ENCODE peak calls at places on chromosomes 6 and 20, in ten cellular contexts. One of them, this sample, is unnamed.

GRCh38 chr6:166906376-166907044 is 49.8 kb downstream of the RNASET2 start:
- DNase-seq in fibroblast of mammary gland: no peak
- DNase-seq in spleen: peak; percentile 71
- DNase-seq in CD4-positive, alpha-beta T cell: no peak
- DNase-seq in dorsolateral prefrontal cortex: no peak
- DNase-seq in H1: no peak
- DNase-seq in esophagus muscularis mucosa: peak; percentile 66
- DNase-seq in tibial artery: no peak
- DNase-seq in coronary artery: no peak
- DNase-seq in left ventricle myocardium inferior: no peak
- DNase-seq in this sample: peak; percentile 76

GRCh38 chr6:82419859-82420258 is 56.2 kb downstream of the TPBG start:
- DNase-seq in fibroblast of mammary gland: peak; percentile 52
- DNase-seq in spleen: no peak
- DNase-seq in CD4-positive, alpha-beta T cell: no peak
- DNase-seq in dorsolateral prefrontal cortex: no peak
- DNase-seq in H1: no peak
- DNase-seq in esophagus muscularis mucosa: no peak
- DNase-seq in tibial artery: no peak
- DNase-seq in coronary artery: no peak
- DNase-seq in left ventricle myocardium inferior: no peak
- DNase-seq in this sample: no peak

GRCh38 chr6:35356391-35356790 is 14.0 kb downstream of the PPARD start:
- DNase-seq in fibroblast of mammary gland: no peak
- DNase-seq in spleen: no peak
- DNase-seq in CD4-positive, alpha-beta T cell: no peak
- DNase-seq in dorsolateral prefrontal cortex: no peak
- DNase-seq in H1: no peak
- DNase-seq in esophagus muscularis mucosa: no peak
- DNase-seq in tibial artery: no peak
- DNase-seq in coronary artery: no peak
- DNase-seq in left ventricle myocardium inferior: no peak
- DNase-seq in this sample: no peak

GRCh38 chr20:20712004-20712473 is 405 bp downstream of the RALGAPA2 start:
- DNase-seq in fibroblast of mammary gland: no peak
- DNase-seq in spleen: no peak
- DNase-seq in CD4-positive, alpha-beta T cell: no peak
- DNase-seq in dorsolateral prefrontal cortex: peak; percentile 34
- DNase-seq in H1: no peak
- DNase-seq in esophagus muscularis mucosa: no peak
- DNase-seq in tibial artery: no peak
- DNase-seq in coronary artery: peak; percentile 80
- DNase-seq in left ventricle myocardium inferior: no peak
- DNase-seq in this sample: no peak

GRCh38 chr20:31788578-31788977 is 30.6 kb upstream of the MYLK2 start:
- DNase-seq in fibroblast of mammary gland: peak; percentile 49
- DNase-seq in spleen: no peak
- DNase-seq in CD4-positive, alpha-beta T cell: no peak
- DNase-seq in dorsolateral prefrontal cortex: no peak
- DNase-seq in H1: no peak
- DNase-seq in esophagus muscularis mucosa: no peak
- DNase-seq in tibial artery: no peak
- DNase-seq in coronary artery: no peak
- DNase-seq in left ventricle myocardium inferior: no peak
- DNase-seq in this sample: no peak

GRCh38 chr6:156175971-156176421 is 601.2 kb upstream of the ARID1B start:
- DNase-seq in fibroblast of mammary gland: no peak
- DNase-seq in spleen: no peak
- DNase-seq in CD4-positive, alpha-beta T cell: no peak
- DNase-seq in dorsolateral prefrontal cortex: no peak
- DNase-seq in H1: peak; percentile 73
- DNase-seq in esophagus muscularis mucosa: no peak
- DNase-seq in tibial artery: no peak
- DNase-seq in coronary artery: no peak
- DNase-seq in left ventricle myocardium inferior: peak; percentile 42
- DNase-seq in this sample: no peak

GRCh38 chr20:41650221-41650948 is 32.2 kb upstream of the CHD6 start:
- DNase-seq in fibroblast of mammary gland: no peak
- DNase-seq in spleen: no peak
- DNase-seq in CD4-positive, alpha-beta T cell: no peak
- DNase-seq in dorsolateral prefrontal cortex: peak; percentile 17
- DNase-seq in H1: no peak
- DNase-seq in esophagus muscularis mucosa: no peak
- DNase-seq in tibial artery: no peak
- DNase-seq in coronary artery: no peak
- DNase-seq in left ventricle myocardium inferior: no peak
- DNase-seq in this sample: no peak

GRCh38 chr6:122833229-122833556 is 44.1 kb downstream of the SMPDL3A start:
- DNase-seq in fibroblast of mammary gland: no peak
- DNase-seq in spleen: no peak
- DNase-seq in CD4-positive, alpha-beta T cell: no peak
- DNase-seq in dorsolateral prefrontal cortex: no peak
- DNase-seq in H1: no peak
- DNase-seq in esophagus muscularis mucosa: no peak
- DNase-seq in tibial artery: no peak
- DNase-seq in coronary artery: no peak
- DNase-seq in left ventricle myocardium inferior: no peak
- DNase-seq in this sample: no peak

GRCh38 chr6:148747493-148748160 is 797 bp downstream of the UST start:
- DNase-seq in fibroblast of mammary gland: peak; percentile 20
- DNase-seq in spleen: peak; percentile 93
- DNase-seq in CD4-positive, alpha-beta T cell: peak; percentile 37
- DNase-seq in dorsolateral prefrontal cortex: no peak
- DNase-seq in H1: peak; percentile 33
- DNase-seq in esophagus muscularis mucosa: no peak
- DNase-seq in tibial artery: peak; percentile 78
- DNase-seq in coronary artery: no peak
- DNase-seq in left ventricle myocardium inferior: peak; percentile 36
- DNase-seq in this sample: peak; percentile 86

GRCh38 chr6:161327360-161327953 is 53.6 kb upstream of the AGPAT4 start:
- DNase-seq in fibroblast of mammary gland: peak; percentile 40
- DNase-seq in spleen: no peak
- DNase-seq in CD4-positive, alpha-beta T cell: no peak
- DNase-seq in dorsolateral prefrontal cortex: no peak
- DNase-seq in H1: no peak
- DNase-seq in esophagus muscularis mucosa: peak; percentile 50
- DNase-seq in tibial artery: no peak
- DNase-seq in coronary artery: no peak
- DNase-seq in left ventricle myocardium inferior: no peak
- DNase-seq in this sample: no peak

GRCh38 chr6:6686748-6687601 is 98.5 kb downstream of the LY86 start:
- DNase-seq in fibroblast of mammary gland: peak; percentile 40
- DNase-seq in spleen: peak; percentile 96
- DNase-seq in CD4-positive, alpha-beta T cell: peak; percentile 46
- DNase-seq in dorsolateral prefrontal cortex: peak; percentile 80
- DNase-seq in H1: peak; percentile 94
- DNase-seq in esophagus muscularis mucosa: no peak
- DNase-seq in tibial artery: peak; percentile 83
- DNase-seq in coronary artery: no peak
- DNase-seq in left ventricle myocardium inferior: peak; percentile 94
- DNase-seq in this sample: peak; percentile 94

GRCh38 chr6:76326866-76327265 is 254.4 kb upstream of the IMPG1 start:
- DNase-seq in fibroblast of mammary gland: no peak
- DNase-seq in spleen: no peak
- DNase-seq in CD4-positive, alpha-beta T cell: no peak
- DNase-seq in dorsolateral prefrontal cortex: no peak
- DNase-seq in H1: peak; percentile 5
- DNase-seq in esophagus muscularis mucosa: no peak
- DNase-seq in tibial artery: no peak
- DNase-seq in coronary artery: no peak
- DNase-seq in left ventricle myocardium inferior: no peak
- DNase-seq in this sample: no peak

GRCh38 chr6:76330031-76330430 is 257.6 kb upstream of the IMPG1 start:
- DNase-seq in fibroblast of mammary gland: no peak
- DNase-seq in spleen: no peak
- DNase-seq in CD4-positive, alpha-beta T cell: no peak
- DNase-seq in dorsolateral prefrontal cortex: no peak
- DNase-seq in H1: no peak
- DNase-seq in esophagus muscularis mucosa: no peak
- DNase-seq in tibial artery: no peak
- DNase-seq in coronary artery: no peak
- DNase-seq in left ventricle myocardium inferior: no peak
- DNase-seq in this sample: no peak
- TF ChIP-seq CTCF in fibroblast of mammary gland: no peak
- TF ChIP-seq CTCF in spleen: no peak
- TF ChIP-seq CTCF in CD4-positive, alpha-beta T cell: no peak
- TF ChIP-seq CTCF in dorsolateral prefrontal cortex: no peak
- TF ChIP-seq CTCF in H1: no peak
- TF ChIP-seq CTCF in esophagus muscularis mucosa: no peak
- TF ChIP-seq CTCF in tibial artery: no peak
- TF ChIP-seq CTCF in coronary artery: no peak
- TF ChIP-seq CTCF in left ventricle myocardium inferior: no peak
- TF ChIP-seq CTCF in this sample: no peak

GRCh38 chr6:20021795-20022194 is 184.6 kb downstream of the ID4 start:
- DNase-seq in fibroblast of mammary gland: no peak
- DNase-seq in spleen: no peak
- DNase-seq in CD4-positive, alpha-beta T cell: no peak
- DNase-seq in dorsolateral prefrontal cortex: no peak
- DNase-seq in H1: no peak
- DNase-seq in esophagus muscularis mucosa: no peak
- DNase-seq in tibial artery: no peak
- DNase-seq in coronary artery: no peak
- DNase-seq in left ventricle myocardium inferior: no peak
- DNase-seq in this sample: no peak

GRCh38 chr6:20028143-20028542 is 184.1 kb downstream of the MBOAT1 start:
- DNase-seq in fibroblast of mammary gland: no peak
- DNase-seq in spleen: no peak
- DNase-seq in CD4-positive, alpha-beta T cell: no peak
- DNase-seq in dorsolateral prefrontal cortex: no peak
- DNase-seq in H1: no peak
- DNase-seq in esophagus muscularis mucosa: no peak
- DNase-seq in tibial artery: no peak
- DNase-seq in coronary artery: no peak
- DNase-seq in left ventricle myocardium inferior: no peak
- DNase-seq in this sample: no peak

GRCh38 chr6:20024316-20024673 is 187.1 kb downstream of the ID4 start:
- DNase-seq in fibroblast of mammary gland: no peak
- DNase-seq in spleen: no peak
- DNase-seq in CD4-positive, alpha-beta T cell: no peak
- DNase-seq in dorsolateral prefrontal cortex: no peak
- DNase-seq in H1: no peak
- DNase-seq in esophagus muscularis mucosa: peak; percentile 89
- DNase-seq in tibial artery: no peak
- DNase-seq in coronary artery: no peak
- DNase-seq in left ventricle myocardium inferior: no peak
- DNase-seq in this sample: no peak

GRCh38 chr6:20025681-20026080 is 186.6 kb downstream of the MBOAT1 start:
- DNase-seq in fibroblast of mammary gland: no peak
- DNase-seq in spleen: no peak
- DNase-seq in CD4-positive, alpha-beta T cell: no peak
- DNase-seq in dorsolateral prefrontal cortex: no peak
- DNase-seq in H1: no peak
- DNase-seq in esophagus muscularis mucosa: no peak
- DNase-seq in tibial artery: no peak
- DNase-seq in coronary artery: no peak
- DNase-seq in left ventricle myocardium inferior: no peak
- DNase-seq in this sample: no peak

GRCh38 chr6:20024979-20025378 is 187.3 kb downstream of the MBOAT1 start:
- DNase-seq in fibroblast of mammary gland: no peak
- DNase-seq in spleen: no peak
- DNase-seq in CD4-positive, alpha-beta T cell: no peak
- DNase-seq in dorsolateral prefrontal cortex: no peak
- DNase-seq in H1: no peak
- DNase-seq in esophagus muscularis mucosa: no peak
- DNase-seq in tibial artery: no peak
- DNase-seq in coronary artery: no peak
- DNase-seq in left ventricle myocardium inferior: no peak
- DNase-seq in this sample: no peak
- TF ChIP-seq CTCF in fibroblast of mammary gland: no peak
- TF ChIP-seq CTCF in spleen: no peak
- TF ChIP-seq CTCF in CD4-positive, alpha-beta T cell: no peak
- TF ChIP-seq CTCF in dorsolateral prefrontal cortex: no peak
- TF ChIP-seq CTCF in H1: no peak
- TF ChIP-seq CTCF in esophagus muscularis mucosa: no peak
- TF ChIP-seq CTCF in tibial artery: no peak
- TF ChIP-seq CTCF in coronary artery: no peak
- TF ChIP-seq CTCF in left ventricle myocardium inferior: no peak
- TF ChIP-seq CTCF in this sample: no peak

GRCh38 chr6:127606131-127606562 is 29.2 kb downstream of the C6orf58 start:
- DNase-seq in fibroblast of mammary gland: peak; percentile 57
- DNase-seq in spleen: peak; percentile 46
- DNase-seq in CD4-positive, alpha-beta T cell: no peak
- DNase-seq in dorsolateral prefrontal cortex: no peak
- DNase-seq in H1: no peak
- DNase-seq in esophagus muscularis mucosa: no peak
- DNase-seq in tibial artery: no peak
- DNase-seq in coronary artery: no peak
- DNase-seq in left ventricle myocardium inferior: no peak
- DNase-seq in this sample: no peak
- TF ChIP-seq CTCF in fibroblast of mammary gland: peak; percentile 21
- TF ChIP-seq CTCF in spleen: no peak
- TF ChIP-seq CTCF in CD4-positive, alpha-beta T cell: no peak
- TF ChIP-seq CTCF in dorsolateral prefrontal cortex: peak; percentile 10
- TF ChIP-seq CTCF in H1: peak; percentile 64
- TF ChIP-seq CTCF in esophagus muscularis mucosa: no peak
- TF ChIP-seq CTCF in tibial artery: no peak
- TF ChIP-seq CTCF in coronary artery: no peak
- TF ChIP-seq CTCF in left ventricle myocardium inferior: peak; percentile 37
- TF ChIP-seq CTCF in this sample: peak; percentile 47

DNA sequence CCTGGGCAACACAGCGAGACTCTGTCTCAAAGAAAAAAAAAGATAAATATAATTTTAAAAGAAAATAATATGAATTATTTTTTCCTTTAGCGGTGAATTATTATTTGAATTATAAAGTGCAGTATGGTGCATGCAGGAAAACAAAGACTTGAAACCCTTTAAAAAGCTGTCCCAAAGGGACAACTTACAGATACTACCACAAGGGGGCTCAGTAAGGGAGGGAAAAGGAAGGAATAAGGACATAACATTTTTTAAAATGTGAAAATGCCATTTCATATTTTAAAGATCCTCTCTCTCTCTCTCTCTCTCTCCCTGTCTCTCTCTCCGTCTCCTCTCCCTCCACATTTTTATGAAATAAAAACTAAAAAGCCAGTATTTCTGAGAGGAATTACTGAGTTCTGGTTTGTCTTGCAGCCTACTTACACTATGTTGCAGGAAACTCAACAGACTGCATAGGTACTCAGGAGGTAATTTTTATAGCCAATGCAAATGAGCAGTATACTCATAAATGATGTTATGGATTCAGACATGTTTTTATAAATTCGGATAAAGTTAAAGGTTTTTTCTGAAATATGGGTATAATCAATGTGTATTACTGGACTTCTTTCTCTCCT is 455.0 kb upstream of the GJE1 start:
- DNase-seq in fibroblast of mammary gland: peak; percentile 51
- DNase-seq in spleen: no peak
- DNase-seq in CD4-positive, alpha-beta T cell: no peak
- DNase-seq in dorsolateral prefrontal cortex: no peak
- DNase-seq in H1: no peak
- DNase-seq in esophagus muscularis mucosa: no peak
- DNase-seq in tibial artery: no peak
- DNase-seq in coronary artery: no peak
- DNase-seq in left ventricle myocardium inferior: no peak
- DNase-seq in this sample: no peak
- TF ChIP-seq CTCF in fibroblast of mammary gland: peak; percentile 80
- TF ChIP-seq CTCF in spleen: peak; percentile 45
- TF ChIP-seq CTCF in CD4-positive, alpha-beta T cell: peak; percentile 52
- TF ChIP-seq CTCF in dorsolateral prefrontal cortex: peak; percentile 55
- TF ChIP-seq CTCF in H1: peak; percentile 50
- TF ChIP-seq CTCF in esophagus muscularis mucosa: peak; percentile 44
- TF ChIP-seq CTCF in tibial artery: peak; percentile 50
- TF ChIP-seq CTCF in coronary artery: no peak
- TF ChIP-seq CTCF in left ventricle myocardium inferior: peak; percentile 62
- TF ChIP-seq CTCF in this sample: peak; percentile 83

GRCh38 chr6:26204332-26205160 is 117.3 kb downstream of the HFE start:
- DNase-seq in fibroblast of mammary gland: peak; percentile 96
- DNase-seq in spleen: peak; percentile 95
- DNase-seq in CD4-positive, alpha-beta T cell: peak; percentile 78
- DNase-seq in dorsolateral prefrontal cortex: peak; percentile 96
- DNase-seq in H1: peak; percentile 97
- DNase-seq in esophagus muscularis mucosa: peak; percentile 97
- DNase-seq in tibial artery: peak; percentile 96
- DNase-seq in coronary artery: peak; percentile 96
- DNase-seq in left ventricle myocardium inferior: peak; percentile 85
- DNase-seq in this sample: peak; percentile 96
- TF ChIP-seq CTCF in fibroblast of mammary gland: peak; percentile 11
- TF ChIP-seq CTCF in spleen: peak; percentile 35
- TF ChIP-seq CTCF in CD4-positive, alpha-beta T cell: peak; percentile 32
- TF ChIP-seq CTCF in dorsolateral prefrontal cortex: peak; percentile 53
- TF ChIP-seq CTCF in H1: no peak
- TF ChIP-seq CTCF in esophagus muscularis mucosa: peak; percentile 56
- TF ChIP-seq CTCF in tibial artery: no peak
- TF ChIP-seq CTCF in coronary artery: no peak
- TF ChIP-seq CTCF in left ventricle myocardium inferior: peak; percentile 53
- TF ChIP-seq CTCF in this sample: peak; percentile 45

This sample was measured in osteocyte.